ENCODE peak calls at places on chromosomes 6 and 20, in ten cellular contexts. One of them, this sample, is unnamed.

GRCh38 chr20:37162674-37163073 is 16.5 kb upstream of the RPN2 start:
- DNase-seq in neural crest cell: no peak
- DNase-seq in cardiac fibroblast: no peak
- DNase-seq in ovary: no peak
- DNase-seq in tibial nerve: no peak
- DNase-seq in heart right ventricle: no peak
- DNase-seq in left lung: no peak
- DNase-seq in choroid plexus epithelial cell: peak
- DNase-seq in activated B cell treated with CpG ODN at 0.5 μM for 24 hours: no peak
- DNase-seq in hepatocyte: no peak
- DNase-seq in this sample: no peak

GRCh38 chr6:7154341-7155139 is 46.8 kb downstream of the RREB1 start:
- DNase-seq in neural crest cell: no peak
- DNase-seq in cardiac fibroblast: no peak
- DNase-seq in ovary: no peak
- DNase-seq in tibial nerve: no peak
- DNase-seq in heart right ventricle: no peak
- DNase-seq in left lung: no peak
- DNase-seq in choroid plexus epithelial cell: no peak
- DNase-seq in activated B cell treated with CpG ODN at 0.5 μM for 24 hours: no peak
- DNase-seq in hepatocyte: no peak
- DNase-seq in this sample: no peak

GRCh38 chr6:85670573-85670972 is 27.9 kb upstream of the SYNCRIP start:
- DNase-seq in neural crest cell: no peak
- DNase-seq in cardiac fibroblast: peak
- DNase-seq in ovary: no peak
- DNase-seq in tibial nerve: no peak
- DNase-seq in heart right ventricle: no peak
- DNase-seq in left lung: no peak
- DNase-seq in choroid plexus epithelial cell: peak
- DNase-seq in activated B cell treated with CpG ODN at 0.5 μM for 24 hours: no peak
- DNase-seq in hepatocyte: no peak
- DNase-seq in this sample: no peak

GRCh38 chr20:40887100-40887499 is 141.5 kb upstream of the TOP1 start:
- DNase-seq in neural crest cell: no peak
- DNase-seq in cardiac fibroblast: no peak
- DNase-seq in ovary: no peak
- DNase-seq in tibial nerve: no peak
- DNase-seq in heart right ventricle: no peak
- DNase-seq in left lung: no peak
- DNase-seq in choroid plexus epithelial cell: no peak
- DNase-seq in activated B cell treated with CpG ODN at 0.5 μM for 24 hours: no peak
- DNase-seq in hepatocyte: peak
- DNase-seq in this sample: no peak

GRCh38 chr6:88004707-88005106 is 42.9 kb upstream of the SPACA1 start:
- DNase-seq in neural crest cell: no peak
- DNase-seq in cardiac fibroblast: no peak
- DNase-seq in ovary: no peak
- DNase-seq in tibial nerve: no peak
- DNase-seq in heart right ventricle: no peak
- DNase-seq in left lung: peak
- DNase-seq in choroid plexus epithelial cell: peak
- DNase-seq in activated B cell treated with CpG ODN at 0.5 μM for 24 hours: no peak
- DNase-seq in hepatocyte: no peak
- DNase-seq in this sample: no peak

GRCh38 chr6:104958720-104959452 is 2.0 kb downstream of the LIN28B start:
- DNase-seq in neural crest cell: no peak
- DNase-seq in cardiac fibroblast: no peak
- DNase-seq in ovary: no peak
- DNase-seq in tibial nerve: no peak
- DNase-seq in heart right ventricle: no peak
- DNase-seq in left lung: no peak
- DNase-seq in choroid plexus epithelial cell: peak
- DNase-seq in activated B cell treated with CpG ODN at 0.5 μM for 24 hours: no peak
- DNase-seq in hepatocyte: peak
- DNase-seq in this sample: no peak

GRCh38 chr20:51958636-51959542 is 156.6 kb upstream of the SALL4 start:
- DNase-seq in neural crest cell: no peak
- DNase-seq in cardiac fibroblast: peak
- DNase-seq in ovary: no peak
- DNase-seq in tibial nerve: no peak
- DNase-seq in heart right ventricle: no peak
- DNase-seq in left lung: no peak
- DNase-seq in choroid plexus epithelial cell: peak
- DNase-seq in activated B cell treated with CpG ODN at 0.5 μM for 24 hours: no peak
- DNase-seq in hepatocyte: no peak
- DNase-seq in this sample: no peak

GRCh38 chr6:4322134-4322845 is 186.9 kb upstream of the ECI2 start:
- DNase-seq in neural crest cell: no peak
- DNase-seq in cardiac fibroblast: no peak
- DNase-seq in ovary: no peak
- DNase-seq in tibial nerve: no peak
- DNase-seq in heart right ventricle: no peak
- DNase-seq in left lung: no peak
- DNase-seq in choroid plexus epithelial cell: no peak
- DNase-seq in activated B cell treated with CpG ODN at 0.5 μM for 24 hours: no peak
- DNase-seq in hepatocyte: no peak
- DNase-seq in this sample: no peak

GRCh38 chr6:15909290-15910070 is 219.4 kb upstream of the MYLIP start:
- DNase-seq in neural crest cell: no peak
- DNase-seq in cardiac fibroblast: no peak
- DNase-seq in ovary: no peak
- DNase-seq in tibial nerve: no peak
- DNase-seq in heart right ventricle: no peak
- DNase-seq in left lung: no peak
- DNase-seq in choroid plexus epithelial cell: no peak
- DNase-seq in activated B cell treated with CpG ODN at 0.5 μM for 24 hours: no peak
- DNase-seq in hepatocyte: no peak
- DNase-seq in this sample: no peak

GRCh38 chr6:40997256-40997957 is 41.6 kb downstream of the UNC5CL start:
- DNase-seq in neural crest cell: no peak
- DNase-seq in cardiac fibroblast: peak
- DNase-seq in ovary: no peak
- DNase-seq in tibial nerve: no peak
- DNase-seq in heart right ventricle: no peak
- DNase-seq in left lung: peak
- DNase-seq in choroid plexus epithelial cell: peak
- DNase-seq in activated B cell treated with CpG ODN at 0.5 μM for 24 hours: no peak
- DNase-seq in hepatocyte: peak
- DNase-seq in this sample: no peak

GRCh38 chr20:14288341-14289330 is 48.8 kb downstream of the FLRT3 start:
- DNase-seq in neural crest cell: no peak
- DNase-seq in cardiac fibroblast: no peak
- DNase-seq in ovary: no peak
- DNase-seq in tibial nerve: no peak
- DNase-seq in heart right ventricle: no peak
- DNase-seq in left lung: no peak
- DNase-seq in choroid plexus epithelial cell: peak
- DNase-seq in activated B cell treated with CpG ODN at 0.5 μM for 24 hours: no peak
- DNase-seq in hepatocyte: peak
- DNase-seq in this sample: no peak

GRCh38 chr20:34708621-34709043 is 4.5 kb downstream of the TP53INP2 start:
- DNase-seq in neural crest cell: peak
- DNase-seq in cardiac fibroblast: peak
- DNase-seq in ovary: peak
- DNase-seq in tibial nerve: peak
- DNase-seq in heart right ventricle: peak
- DNase-seq in left lung: peak
- DNase-seq in choroid plexus epithelial cell: peak
- DNase-seq in activated B cell treated with CpG ODN at 0.5 μM for 24 hours: peak
- DNase-seq in hepatocyte: peak
- DNase-seq in this sample: peak

GRCh38 chr20:14410869-14411555 is 73.6 kb upstream of the FLRT3 start:
- DNase-seq in neural crest cell: no peak
- DNase-seq in cardiac fibroblast: no peak
- DNase-seq in ovary: no peak
- DNase-seq in tibial nerve: no peak
- DNase-seq in heart right ventricle: no peak
- DNase-seq in left lung: no peak
- DNase-seq in choroid plexus epithelial cell: no peak
- DNase-seq in activated B cell treated with CpG ODN at 0.5 μM for 24 hours: no peak
- DNase-seq in hepatocyte: no peak
- DNase-seq in this sample: no peak

GRCh38 chr6:157020398-157021266 is 243.5 kb downstream of the ARID1B start:
- DNase-seq in neural crest cell: no peak
- DNase-seq in cardiac fibroblast: peak
- DNase-seq in ovary: no peak
- DNase-seq in tibial nerve: no peak
- DNase-seq in heart right ventricle: peak
- DNase-seq in left lung: peak
- DNase-seq in choroid plexus epithelial cell: peak
- DNase-seq in activated B cell treated with CpG ODN at 0.5 μM for 24 hours: no peak
- DNase-seq in hepatocyte: peak
- DNase-seq in this sample: peak

GRCh38 chr6:71254323-71254722 is 34.3 kb upstream of the OGFRL1 start:
- DNase-seq in neural crest cell: no peak
- DNase-seq in cardiac fibroblast: no peak
- DNase-seq in ovary: no peak
- DNase-seq in tibial nerve: no peak
- DNase-seq in heart right ventricle: peak
- DNase-seq in left lung: no peak
- DNase-seq in choroid plexus epithelial cell: no peak
- DNase-seq in activated B cell treated with CpG ODN at 0.5 μM for 24 hours: no peak
- DNase-seq in hepatocyte: no peak
- DNase-seq in this sample: peak

GRCh38 chr20:53739799-53740785 is 146.5 kb upstream of the ZNF217 start:
- DNase-seq in neural crest cell: no peak
- DNase-seq in cardiac fibroblast: peak
- DNase-seq in ovary: no peak
- DNase-seq in tibial nerve: no peak
- DNase-seq in heart right ventricle: no peak
- DNase-seq in left lung: no peak
- DNase-seq in choroid plexus epithelial cell: peak
- DNase-seq in activated B cell treated with CpG ODN at 0.5 μM for 24 hours: no peak
- DNase-seq in hepatocyte: no peak
- DNase-seq in this sample: no peak

DNA sequence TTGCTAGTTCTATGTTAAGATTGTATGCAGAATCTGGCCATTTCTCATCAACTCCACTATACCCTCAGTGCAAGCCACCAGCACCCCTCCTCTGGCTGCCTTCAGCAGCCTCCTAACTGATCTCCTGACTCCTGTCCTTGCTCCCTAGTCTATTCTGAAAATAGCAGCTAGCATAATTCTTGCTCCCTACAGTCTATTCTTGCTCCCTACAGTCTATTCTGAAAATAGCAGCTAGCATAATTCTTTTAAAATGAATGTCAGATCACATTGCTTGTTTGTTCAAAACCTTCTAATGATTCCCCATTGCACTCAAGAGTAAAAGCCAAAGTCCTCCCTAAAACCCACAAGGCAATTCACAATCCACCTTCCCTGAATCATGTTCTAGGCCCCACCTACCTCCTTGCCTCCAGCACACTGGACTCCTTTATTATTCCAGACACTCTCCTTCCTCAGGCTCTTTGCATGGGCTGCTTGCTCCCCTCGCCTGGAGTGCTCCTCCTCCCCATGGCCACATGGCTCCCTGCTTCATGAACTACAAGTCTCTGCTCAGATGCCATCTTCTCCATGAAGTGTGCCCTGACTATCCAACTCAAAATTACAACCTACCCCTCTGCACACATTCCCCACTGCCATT is 164.2 kb upstream of the TNFAIP3 start:
- DNase-seq in neural crest cell: no peak
- DNase-seq in cardiac fibroblast: no peak
- DNase-seq in ovary: no peak
- DNase-seq in tibial nerve: no peak
- DNase-seq in heart right ventricle: no peak
- DNase-seq in left lung: no peak
- DNase-seq in choroid plexus epithelial cell: no peak
- DNase-seq in activated B cell treated with CpG ODN at 0.5 μM for 24 hours: no peak
- DNase-seq in hepatocyte: no peak
- DNase-seq in this sample: no peak
- TF ChIP-seq CTCF in neural crest cell: no peak
- TF ChIP-seq CTCF in cardiac fibroblast: no peak
- TF ChIP-seq CTCF in ovary: no peak
- TF ChIP-seq CTCF in tibial nerve: no peak
- TF ChIP-seq CTCF in heart right ventricle: peak
- TF ChIP-seq CTCF in left lung: no peak
- TF ChIP-seq CTCF in choroid plexus epithelial cell: no peak
- TF ChIP-seq CTCF in activated B cell treated with CpG ODN at 0.5 μM for 24 hours: no peak
- TF ChIP-seq CTCF in hepatocyte: no peak
- TF ChIP-seq CTCF in this sample: no peak

GRCh38 chr6:42419490-42420280 is 32.0 kb downstream of the TRERF1 start:
- DNase-seq in neural crest cell: no peak
- DNase-seq in cardiac fibroblast: no peak
- DNase-seq in ovary: no peak
- DNase-seq in tibial nerve: no peak
- DNase-seq in heart right ventricle: no peak
- DNase-seq in left lung: no peak
- DNase-seq in choroid plexus epithelial cell: no peak
- DNase-seq in activated B cell treated with CpG ODN at 0.5 μM for 24 hours: no peak
- DNase-seq in hepatocyte: no peak
- DNase-seq in this sample: no peak
- TF ChIP-seq CTCF in neural crest cell: no peak
- TF ChIP-seq CTCF in cardiac fibroblast: no peak
- TF ChIP-seq CTCF in ovary: no peak
- TF ChIP-seq CTCF in tibial nerve: no peak
- TF ChIP-seq CTCF in heart right ventricle: no peak
- TF ChIP-seq CTCF in left lung: no peak
- TF ChIP-seq CTCF in choroid plexus epithelial cell: no peak
- TF ChIP-seq CTCF in activated B cell treated with CpG ODN at 0.5 μM for 24 hours: no peak
- TF ChIP-seq CTCF in hepatocyte: no peak
- TF ChIP-seq CTCF in this sample: no peak

DNA sequence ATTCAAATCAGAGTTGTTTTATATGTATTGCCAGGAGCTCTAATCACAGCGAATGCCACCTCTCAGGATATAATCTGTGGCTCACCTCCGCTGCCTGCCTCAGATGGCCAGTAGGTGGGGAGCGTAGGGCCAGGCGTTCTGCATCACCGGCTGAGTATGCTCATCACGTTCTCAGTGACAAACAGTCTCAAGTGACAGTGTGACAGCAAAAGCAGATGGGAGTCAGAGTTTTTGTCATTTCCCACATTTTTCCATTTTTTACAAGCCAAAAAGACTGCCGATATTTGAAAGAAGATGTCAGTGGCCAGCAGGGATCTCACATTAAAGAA is 208.7 kb downstream of the ALDH8A1 start:
- DNase-seq in neural crest cell: no peak
- DNase-seq in cardiac fibroblast: no peak
- DNase-seq in ovary: no peak
- DNase-seq in tibial nerve: no peak
- DNase-seq in heart right ventricle: no peak
- DNase-seq in left lung: no peak
- DNase-seq in choroid plexus epithelial cell: no peak
- DNase-seq in activated B cell treated with CpG ODN at 0.5 μM for 24 hours: no peak
- DNase-seq in hepatocyte: no peak
- DNase-seq in this sample: peak
- TF ChIP-seq CTCF in neural crest cell: peak
- TF ChIP-seq CTCF in cardiac fibroblast: peak
- TF ChIP-seq CTCF in ovary: no peak
- TF ChIP-seq CTCF in tibial nerve: no peak
- TF ChIP-seq CTCF in heart right ventricle: peak
- TF ChIP-seq CTCF in left lung: no peak
- TF ChIP-seq CTCF in choroid plexus epithelial cell: peak
- TF ChIP-seq CTCF in activated B cell treated with CpG ODN at 0.5 μM for 24 hours: no peak
- TF ChIP-seq CTCF in hepatocyte: no peak
- TF ChIP-seq CTCF in this sample: peak

DNA sequence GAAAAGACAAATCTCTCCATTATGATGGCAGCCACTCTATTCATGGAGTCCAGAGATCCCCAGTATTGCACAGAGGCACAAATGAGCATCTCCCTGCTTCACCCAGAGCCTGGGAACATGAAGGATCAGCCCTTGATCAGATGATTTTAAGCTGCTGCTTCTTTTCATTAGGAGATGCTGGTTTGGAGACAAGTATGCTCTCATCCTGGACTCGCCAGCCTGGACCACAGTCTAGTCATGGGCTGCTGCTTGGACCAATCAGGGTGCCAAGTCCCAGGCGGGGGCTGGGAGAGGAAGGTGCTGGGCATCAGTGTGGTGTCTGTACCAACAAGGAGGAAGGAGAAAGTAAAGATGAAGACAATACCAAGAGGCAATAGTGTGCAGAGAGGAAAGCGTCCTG is 195.7 kb upstream of the FOXQ1 start:
- DNase-seq in neural crest cell: no peak
- DNase-seq in cardiac fibroblast: no peak
- DNase-seq in ovary: no peak
- DNase-seq in tibial nerve: no peak
- DNase-seq in heart right ventricle: no peak
- DNase-seq in left lung: no peak
- DNase-seq in choroid plexus epithelial cell: no peak
- DNase-seq in activated B cell treated with CpG ODN at 0.5 μM for 24 hours: no peak
- DNase-seq in hepatocyte: no peak
- DNase-seq in this sample: no peak
- TF ChIP-seq CTCF in neural crest cell: no peak
- TF ChIP-seq CTCF in cardiac fibroblast: no peak
- TF ChIP-seq CTCF in ovary: no peak
- TF ChIP-seq CTCF in tibial nerve: no peak
- TF ChIP-seq CTCF in heart right ventricle: no peak
- TF ChIP-seq CTCF in left lung: no peak
- TF ChIP-seq CTCF in choroid plexus epithelial cell: no peak
- TF ChIP-seq CTCF in activated B cell treated with CpG ODN at 0.5 μM for 24 hours: no peak
- TF ChIP-seq CTCF in hepatocyte: no peak
- TF ChIP-seq CTCF in this sample: no peak